ENCODE peak calls at places on chromosome 18, in four cellular contexts. D is HCT116, J is breast epithelium, S is stomach. H is an unnamed sample.

GRCh38 chr18:48859311-48860275 is 91.2 kb downstream of the SMAD7 start:
- DNase-seq in D (no peak), J (no peak), S (no peak), H (peak; percentile 72)

GRCh38 chr18:42583197-42583776 is 532.2 kb downstream of the RIT2 start:
- DNase-seq in D (no peak), J (no peak), S (no peak), H (no peak)

GRCh38 chr18:74963820-74964446 is 245.0 kb downstream of the PTGR3 start:
- DNase-seq in D (peak; percentile 33), J (no peak), S (peak; percentile 51), H (no peak)

GRCh38 chr18:46319793-46320192 is 215.6 kb downstream of the HAUS1 start:
- DNase-seq in D (no peak), J (no peak), S (no peak), H (no peak)

GRCh38 chr18:52348209-52348608 is 8.2 kb downstream of the DCC start:
- DNase-seq in D (no peak), J (no peak), S (no peak), H (no peak)

GRCh38 chr18:79515944-79516351 is 120.2 kb downstream of the NFATC1 start:
- DNase-seq in D (no peak), J (peak; percentile 25), S (no peak), H (peak; percentile 67)

GRCh38 chr18:50610349-50610748 is 50.5 kb downstream of the MAPK4 start:
- DNase-seq in D (no peak), J (no peak), S (no peak), H (no peak)

GRCh38 chr18:57950542-57950941 is 93.5 kb upstream of the NEDD4L start:
- DNase-seq in D (no peak), J (no peak), S (no peak), H (no peak)

GRCh38 chr18:21489919-21490495 is 110.5 kb downstream of the ESCO1 start:
- DNase-seq in D (no peak), J (no peak), S (no peak), H (no peak)

GRCh38 chr18:47881752-47882455 is 48.6 kb downstream of the SMAD2 start:
- DNase-seq in D (peak; percentile 27), J (no peak), S (no peak), H (no peak)

GRCh38 chr18:77482190-77482928 is 232.7 kb downstream of the GALR1 start:
- DNase-seq in D (no peak), J (no peak), S (no peak), H (no peak)

GRCh38 chr18:14914771-14915170 is 166.8 kb downstream of the ANKRD30B start:
- DNase-seq in D (no peak), J (no peak), S (no peak), H (no peak)

GRCh38 chr18:80112623-80113248 is 3.7 kb downstream of the ADNP2 start:
- DNase-seq in D (no peak), J (no peak), S (no peak), H (no peak)

GRCh38 chr18:12373032-12373770 is 3.8 kb downstream of the AFG3L2 start:
- DNase-seq in D (no peak), J (no peak), S (peak; percentile 28), H (no peak)

GRCh38 chr18:51446571-51447210 is 249.2 kb upstream of the MEX3C start:
- DNase-seq in D (no peak), J (no peak), S (no peak), H (no peak)

GRCh38 chr18:1751249-1751648 is 820.1 kb downstream of the METTL4 start:
- DNase-seq in D (no peak), J (no peak), S (no peak), H (no peak)

GRCh38 chr18:79393181-79393598 is 2.5 kb upstream of the NFATC1 start:
- DNase-seq in D (no peak), J (no peak), S (no peak), H (peak; percentile 84)

GRCh38 chr18:36424741-36425142 is 127.2 kb downstream of the FHOD3 start:
- DNase-seq in D (peak; percentile 29), J (no peak), S (no peak), H (no peak)
- TF ChIP-seq POLR2AphosphoS5 in D (no peak), J (no peak), S (no peak), H (no peak)

GRCh38 chr18:38493991-38494559 is 928.5 kb upstream of the CELF4 start:
- DNase-seq in D (no peak), J (no peak), S (no peak), H (no peak)
- H3K27ac ChIP-seq in D (no peak overlapping the region), J (no peak overlapping the region), S (no peak overlapping the region), H (no peak overlapping the region)

GRCh38 chr18:7196421-7196820 is 34.5 kb upstream of the LRRC30 start:
- DNase-seq in D (no peak), J (no peak), S (no peak), H (no peak)
- TF ChIP-seq CTCF in D (no peak), J (no peak), S (no peak), H (no peak)

GRCh38 chr18:55339990-55340389 is 248.0 kb downstream of the TCF4 start:
- DNase-seq in D (no peak), J (no peak), S (no peak), H (no peak)

GRCh38 chr18:55338955-55339662 is 248.9 kb downstream of the TCF4 start:
- DNase-seq in D (no peak), J (no peak), S (no peak), H (no peak)

GRCh38 chr18:55337153-55337552 is 250.8 kb downstream of the TCF4 start:
- DNase-seq in D (no peak), J (no peak), S (no peak), H (no peak)

GRCh38 chr18:55340998-55341397 is 247.0 kb downstream of the TCF4 start:
- DNase-seq in D (no peak), J (no peak), S (no peak), H (no peak)

DNA sequence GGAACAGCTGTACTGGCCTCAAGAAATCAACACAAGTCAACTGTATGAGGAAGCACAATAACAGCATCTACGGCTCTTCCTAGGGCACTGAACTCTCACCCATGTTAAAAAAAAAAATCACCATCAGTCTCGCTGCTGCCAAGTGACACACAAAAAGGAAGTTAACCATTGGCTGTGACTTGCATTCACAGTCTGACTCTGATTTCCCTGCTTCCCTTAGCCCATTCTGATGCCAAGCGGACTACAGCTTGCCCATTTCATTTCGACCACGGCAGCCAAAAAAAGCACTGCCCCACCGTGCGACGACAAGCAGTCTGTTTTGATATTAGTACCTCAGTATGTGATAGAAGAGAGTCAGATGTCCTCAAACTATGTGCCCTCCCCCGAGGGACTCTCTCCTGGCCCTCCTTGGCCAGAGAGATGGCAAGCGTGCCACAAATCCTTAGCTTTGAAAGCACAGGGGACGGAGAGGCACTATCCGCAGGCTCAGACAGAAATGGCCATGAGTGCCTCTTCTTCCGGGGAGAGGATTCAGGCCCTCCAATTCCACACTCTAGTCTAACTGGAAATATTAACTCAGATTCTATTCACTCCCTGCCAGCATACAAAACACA is 250.0 kb downstream of the TCF4 start:
- DNase-seq in D (no peak), J (no peak), S (no peak), H (no peak)
- TF ChIP-seq POLR2AphosphoS5 in D (no peak), J (peak; percentile 46), S (no peak), H (peak; percentile 80)

GRCh38 chr18:25563816-25564370 is 211.9 kb upstream of the ZNF521 start:
- DNase-seq in D (no peak), J (no peak), S (no peak), H (no peak)
- H3K27ac ChIP-seq in D (no peak overlapping the region), J (no peak overlapping the region), S (no peak overlapping the region), H (no peak overlapping the region)

DNA sequence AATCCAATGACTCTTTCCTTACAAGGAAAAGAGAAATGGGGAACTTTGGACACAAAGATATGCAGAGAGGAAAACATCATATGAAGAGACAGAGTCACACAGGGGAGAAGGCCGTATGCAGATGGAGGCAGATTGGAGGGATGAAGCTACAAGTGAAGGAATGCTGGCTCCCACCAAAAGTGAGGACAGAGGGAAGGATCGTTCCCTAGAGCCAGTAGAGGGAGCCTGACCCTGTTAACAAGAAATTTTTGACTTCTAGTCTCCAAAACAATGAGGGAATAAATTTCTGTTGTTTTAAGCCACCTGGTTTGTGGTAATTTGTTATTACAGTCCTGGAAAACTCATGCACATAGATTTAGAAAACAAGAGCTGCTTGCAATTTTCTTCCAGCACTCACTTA is 169.3 kb downstream of the PMAIP1 start:
- DNase-seq in D (no peak), J (no peak), S (no peak), H (no peak)
- TF ChIP-seq CTCF in D (peak; percentile 37), J (no peak), S (no peak), H (no peak)

GRCh38 chr18:65788373-65788772 is 37.6 kb downstream of the CDH7 start:
- DNase-seq in D (no peak), J (no peak), S (no peak), H (no peak)
- TF ChIP-seq POLR2AphosphoS5 in D (no peak), J (no peak), S (no peak), H (no peak)

DNA sequence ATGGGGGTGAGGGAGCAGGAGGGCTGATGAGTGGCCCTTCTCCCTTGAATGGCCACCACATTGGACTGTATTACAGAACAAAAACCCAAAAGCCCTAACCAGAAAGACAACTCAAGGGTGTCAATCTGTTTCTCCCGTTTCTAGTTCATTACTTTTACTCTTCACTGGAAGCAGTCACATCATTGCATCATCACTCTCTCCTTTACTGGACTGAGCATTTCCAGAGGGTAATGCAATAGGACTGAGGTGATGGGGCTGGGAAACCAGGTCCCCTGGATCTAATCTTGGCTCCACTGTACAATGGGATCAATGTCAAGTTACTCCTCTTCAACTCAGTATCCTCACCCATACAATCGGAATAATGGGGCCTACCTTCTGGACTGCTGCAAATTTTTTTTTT is 56.1 kb downstream of the BCL2 start:
- DNase-seq in D (no peak), J (no peak), S (no peak), H (no peak)
- H3K27ac ChIP-seq in D (no peak overlapping the region), J (peak overlapping the region; percentile 92), S (peak overlapping the region; percentile 52), H (no peak overlapping the region)

DNA sequence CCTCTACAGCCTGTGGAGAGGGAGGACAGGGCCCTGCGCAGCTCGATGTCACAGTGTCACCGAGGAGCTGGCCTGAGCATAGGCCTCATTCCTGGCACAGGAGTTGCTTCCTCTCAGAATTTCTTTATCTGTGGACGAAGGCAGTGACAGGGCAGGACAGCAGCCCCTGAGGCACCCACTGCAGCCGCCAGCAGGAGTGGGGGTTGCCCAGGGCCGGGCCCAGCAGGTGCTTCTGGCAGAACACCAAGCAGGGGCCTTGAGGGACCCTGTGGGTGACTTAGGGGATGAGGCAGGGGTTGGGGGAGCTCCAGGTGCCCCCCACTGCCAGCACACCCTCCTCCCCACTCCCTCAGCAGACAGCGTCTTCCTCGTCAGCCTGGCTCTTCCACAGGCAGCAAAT is 290.0 kb downstream of the PHLPP1 start:
- DNase-seq in D (no peak), J (no peak), S (no peak), H (peak; percentile 50)
- TF ChIP-seq CTCF in D (no peak), J (no peak), S (no peak), H (no peak)